ENCODE peak calls at places on chromosomes 13 and 19, in four cellular contexts. F is activated CD4-positive, alpha-beta T cell treated with anti-CD3 and anti-CD28 coated beads, Interleukin-2, amount 50 U/mL, for 24 hours; R is activated naive CD4-positive, alpha-beta T cell treated with anti-CD3 and anti-CD28 coated beads, Interleukin-2, amount 50 U/mL, for 72 hours; C is stimulated activated CD8-positive, alpha-beta memory T cell treated with anti-CD3 and anti-CD28 coated beads, Interleukin-7, amount 100 ng/mL, for 1 hour. Y is an unnamed sample.

GRCh38 chr13:49853535-49853934 is 61.1 kb upstream of the KPNA3 start:
- DNase-seq in F (no peak), R (no peak), C (no peak), Y (no peak)

GRCh38 chr13:27354379-27354778 is 70.0 kb upstream of the GTF3A start:
- DNase-seq in F (no peak), R (no peak), C (no peak), Y (no peak)

GRCh38 chr13:27967736-27968315 is 1.3 kb downstream of the CDX2 start:
- DNase-seq in F (no peak), R (no peak), C (no peak), Y (no peak)

GRCh38 chr19:35862528-35862927 is 5.8 kb downstream of the KIRREL2 start:
- DNase-seq in F (no peak), R (no peak), C (no peak), Y (no peak)

GRCh38 chr19:34972163-34972705 is 8.2 kb upstream of the ZNF792 start:
- DNase-seq in F (no peak), R (no peak), C (no peak), Y (no peak)

GRCh38 chr19:16444273-16444597 is 27.5 kb downstream of the EPS15L1 start:
- DNase-seq in F (no peak), R (no peak), C (no peak), Y (no peak)

GRCh38 chr13:114089341-114089740 is 43.1 kb downstream of the RASA3 start:
- DNase-seq in F (no peak), R (no peak), C (no peak), Y (no peak)

GRCh38 chr19:31340059-31341025 is 8.9 kb downstream of the TSHZ3 start:
- DNase-seq in F (no peak), R (no peak), C (no peak), Y (no peak)

GRCh38 chr19:41427647-41428480 is 690 bp upstream of the B3GNT8 start:
- DNase-seq in F (no peak), R (no peak), C (no peak), Y (no peak)

GRCh38 chr13:22091222-22091970 is 420.5 kb downstream of the FGF9 start:
- DNase-seq in F (no peak), R (no peak), C (no peak), Y (no peak)

GRCh38 chr19:53504903-53505302 is 33.0 kb upstream of the ZNF331 start:
- DNase-seq in F (no peak), R (no peak), C (no peak), Y (no peak)

GRCh38 chr13:34587586-34587985 is 354.5 kb upstream of the NBEA start:
- DNase-seq in F (no peak), R (no peak), C (no peak), Y (no peak)

GRCh38 chr19:46585539-46585938 is 15.6 kb upstream of the CALM3 start:
- DNase-seq in F (no peak), R (no peak), C (no peak), Y (no peak)

GRCh38 chr19:33883869-33884519 is 87.3 kb downstream of the KCTD15 start:
- DNase-seq in F (no peak), R (no peak), C (no peak), Y (no peak)

GRCh38 chr19:3670258-3670795 is 29.9 kb downstream of the PIP5K1C start:
- DNase-seq in F (no peak), R (no peak), C (no peak), Y (no peak)

GRCh38 chr13:33340631-33341030 is 55.1 kb upstream of the STARD13 start:
- DNase-seq in F (no peak), R (no peak), C (no peak), Y (no peak)

GRCh38 chr19:8688930-8689329 is 9.7 kb downstream of the ACTL9 start:
- DNase-seq in F (no peak), R (no peak), C (no peak), Y (no peak)

GRCh38 chr13:74891610-74892009 is 590.4 kb downstream of the TBC1D4 start:
- DNase-seq in F (no peak), R (no peak), C (no peak), Y (no peak)

GRCh38 chr13:87356314-87356713 is 314.9 kb upstream of the SLITRK5 start:
- DNase-seq in F (no peak), R (no peak), C (no peak), Y (no peak)

GRCh38 chr19:51460164-51460992 is 2.1 kb upstream of the SIGLEC8 start:
- DNase-seq in F (no peak), R (no peak), C (no peak), Y (no peak)

GRCh38 chr13:26561636-26562537 is 4.4 kb downstream of the WASF3 start:
- DNase-seq in F (no peak), R (no peak), C (no peak), Y (no peak)

GRCh38 chr13:113654175-113654560 is 3.8 kb downstream of the ATP4B start:
- DNase-seq in F (no peak), R (peak), C (no peak), Y (no peak)

GRCh38 chr19:40713939-40714338 is 2.7 kb downstream of the COQ8B start:
- DNase-seq in F (no peak), R (no peak), C (no peak), Y (no peak)

GRCh38 chr19:13978306-13978705 is 26.0 kb downstream of the DCAF15 start:
- DNase-seq in F (no peak), R (no peak), C (no peak), Y (no peak)